ENCODE peak calls at places on chromosomes 5 and 9, in five cellular contexts. One of them, this sample, is unnamed.
A peak's percentile ranks its signal among the peaks of the same experiment; 100 is the strongest.

GRCh38 chr9:72592501-72593403 is 71.3 kb downstream of the TMC1 start:
- DNase-seq in HepG2: peak; percentile 30
- DNase-seq in GM12878: peak; percentile 23
- DNase-seq in K562: peak; percentile 47
- DNase-seq in IMR-90: peak; percentile 72
- DNase-seq in this sample: peak; percentile 50

GRCh38 chr9:127703289-127703946 is 3.4 kb upstream of the CFAP157 start:
- DNase-seq in HepG2: no peak
- DNase-seq in GM12878: no peak
- DNase-seq in K562: no peak
- DNase-seq in IMR-90: no peak
- DNase-seq in this sample: no peak

GRCh38 chr5:124661317-124662141 is 84.9 kb downstream of the ZNF608 start:
- DNase-seq in HepG2: peak; percentile 99
- DNase-seq in GM12878: no peak
- DNase-seq in K562: peak; percentile 18
- DNase-seq in IMR-90: peak; percentile 92
- DNase-seq in this sample: no peak

GRCh38 chr9:121876658-121877271 is 216.3 kb downstream of the TTLL11 start:
- DNase-seq in HepG2: no peak
- DNase-seq in GM12878: no peak
- DNase-seq in K562: no peak
- DNase-seq in IMR-90: peak; percentile 89
- DNase-seq in this sample: no peak

GRCh38 chr9:81801190-81801589 is 111.8 kb upstream of the TLE1 start:
- DNase-seq in HepG2: no peak
- DNase-seq in GM12878: no peak
- DNase-seq in K562: no peak
- DNase-seq in IMR-90: peak; percentile 51
- DNase-seq in this sample: no peak

GRCh38 chr9:36731068-36731467 is 158.4 kb downstream of the MELK start:
- DNase-seq in HepG2: no peak
- DNase-seq in GM12878: no peak
- DNase-seq in K562: no peak
- DNase-seq in IMR-90: no peak
- DNase-seq in this sample: no peak

GRCh38 chr9:81456431-81456970 is 232.8 kb downstream of the TLE1 start:
- DNase-seq in HepG2: no peak
- DNase-seq in GM12878: no peak
- DNase-seq in K562: no peak
- DNase-seq in IMR-90: peak; percentile 73
- DNase-seq in this sample: no peak

GRCh38 chr5:159010611-159011497 is 88.9 kb downstream of the EBF1 start:
- DNase-seq in HepG2: no peak
- DNase-seq in GM12878: peak; percentile 84
- DNase-seq in K562: no peak
- DNase-seq in IMR-90: no peak
- DNase-seq in this sample: peak; percentile 14

GRCh38 chr5:154538492-154538891 is 60.5 kb upstream of the HAND1 start:
- DNase-seq in HepG2: no peak
- DNase-seq in GM12878: no peak
- DNase-seq in K562: no peak
- DNase-seq in IMR-90: no peak
- DNase-seq in this sample: no peak

GRCh38 chr5:125826214-125826613 is 597.0 kb upstream of the GRAMD2B start:
- DNase-seq in HepG2: no peak
- DNase-seq in GM12878: no peak
- DNase-seq in K562: no peak
- DNase-seq in IMR-90: no peak
- DNase-seq in this sample: no peak

GRCh38 chr9:13755551-13755950 is 476.1 kb upstream of the MPDZ start:
- DNase-seq in HepG2: no peak
- DNase-seq in GM12878: no peak
- DNase-seq in K562: no peak
- DNase-seq in IMR-90: no peak
- DNase-seq in this sample: no peak

GRCh38 chr9:13750061-13750460 is 470.6 kb upstream of the MPDZ start:
- DNase-seq in HepG2: no peak
- DNase-seq in GM12878: no peak
- DNase-seq in K562: no peak
- DNase-seq in IMR-90: peak; percentile 94
- DNase-seq in this sample: no peak

GRCh38 chr9:13750639-13751038 is 471.1 kb upstream of the MPDZ start:
- DNase-seq in HepG2: no peak
- DNase-seq in GM12878: no peak
- DNase-seq in K562: no peak
- DNase-seq in IMR-90: no peak
- DNase-seq in this sample: no peak
- TF ChIP-seq MXI1 in HepG2: no peak
- TF ChIP-seq MXI1 in GM12878: no peak
- TF ChIP-seq MXI1 in K562: no peak
- TF ChIP-seq MXI1 in IMR-90: no peak
- TF ChIP-seq MXI1 in this sample: no peak

DNA sequence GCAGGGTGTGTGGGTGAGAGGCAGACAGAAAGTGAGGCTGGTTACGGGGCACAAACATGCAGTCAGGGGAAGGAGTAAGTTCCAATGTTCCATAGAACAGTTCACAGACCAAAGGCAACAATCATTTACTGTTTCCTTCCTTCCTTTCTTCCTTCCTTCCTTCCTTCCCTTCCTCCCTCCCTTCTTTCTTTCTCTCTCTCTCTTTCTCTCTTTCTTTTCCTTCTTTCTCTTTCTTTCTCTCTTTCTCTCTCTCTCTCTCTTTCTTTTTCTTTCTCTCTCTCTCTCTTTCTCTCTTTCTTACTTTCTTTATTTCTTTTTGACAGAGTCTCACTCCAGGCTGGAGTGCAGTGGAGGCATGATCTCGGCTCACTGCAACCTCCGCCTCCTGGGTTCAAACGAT is 125.8 kb upstream of the LPCAT1 start:
- DNase-seq in HepG2: no peak
- DNase-seq in GM12878: no peak
- DNase-seq in K562: no peak
- DNase-seq in IMR-90: no peak
- DNase-seq in this sample: no peak
- H3K4me1 ChIP-seq in HepG2: peaks cover 3% of the 10 kb centered on the region
- H3K4me1 ChIP-seq in GM12878: peaks cover 8% of the 10 kb centered on the region
- H3K4me1 ChIP-seq in K562: peaks cover 30% of the 10 kb centered on the region
- H3K4me1 ChIP-seq in IMR-90: no peaks in the 10 kb centered on the region
- H3K4me1 ChIP-seq in this sample: peaks cover 4% of the 10 kb centered on the region

DNA sequence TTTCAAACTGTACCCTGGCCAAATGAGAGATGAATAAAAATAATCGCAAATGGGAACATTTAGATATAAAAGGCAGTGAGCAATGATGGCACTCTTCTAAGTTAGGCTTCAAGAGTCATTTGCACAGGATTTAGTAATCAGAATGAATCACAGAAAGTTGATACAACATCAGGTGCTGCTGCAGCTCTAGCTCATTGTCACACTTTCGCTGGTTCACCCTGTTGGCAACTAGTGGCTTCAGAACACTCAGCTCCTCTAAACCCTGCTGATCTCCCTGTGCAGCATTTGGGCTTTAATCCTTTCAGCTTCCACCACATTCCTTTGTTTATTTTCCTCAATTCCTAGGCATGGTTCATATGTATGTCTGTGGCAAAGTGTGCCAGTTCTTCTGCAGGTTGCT is 2071.2 kb upstream of the CDH6 start:
- DNase-seq in HepG2: no peak
- DNase-seq in GM12878: no peak
- DNase-seq in K562: no peak
- DNase-seq in IMR-90: no peak
- DNase-seq in this sample: no peak
- TF ChIP-seq MXI1 in HepG2: no peak
- TF ChIP-seq MXI1 in GM12878: no peak
- TF ChIP-seq MXI1 in K562: no peak
- TF ChIP-seq MXI1 in IMR-90: no peak
- TF ChIP-seq MXI1 in this sample: no peak

GRCh38 chr9:14155237-14155636 is 158.7 kb downstream of the NFIB start:
- DNase-seq in HepG2: no peak
- DNase-seq in GM12878: no peak
- DNase-seq in K562: no peak
- DNase-seq in IMR-90: no peak
- DNase-seq in this sample: no peak

GRCh38 chr9:14159440-14160222 is 154.3 kb downstream of the NFIB start:
- DNase-seq in HepG2: no peak
- DNase-seq in GM12878: no peak
- DNase-seq in K562: no peak
- DNase-seq in IMR-90: peak; percentile 30
- DNase-seq in this sample: no peak

GRCh38 chr9:14158911-14159310 is 155.0 kb downstream of the NFIB start:
- DNase-seq in HepG2: no peak
- DNase-seq in GM12878: no peak
- DNase-seq in K562: no peak
- DNase-seq in IMR-90: peak; percentile 79
- DNase-seq in this sample: no peak

GRCh38 chr9:14156046-14156445 is 157.9 kb downstream of the NFIB start:
- DNase-seq in HepG2: no peak
- DNase-seq in GM12878: peak; percentile 37
- DNase-seq in K562: no peak
- DNase-seq in IMR-90: no peak
- DNase-seq in this sample: no peak

GRCh38 chr9:14158136-14158781 is 155.7 kb downstream of the NFIB start:
- DNase-seq in HepG2: no peak
- DNase-seq in GM12878: no peak
- DNase-seq in K562: no peak
- DNase-seq in IMR-90: no peak
- DNase-seq in this sample: no peak
- H3K4me1 ChIP-seq in HepG2: no peaks in the 10 kb centered on the region
- H3K4me1 ChIP-seq in GM12878: peaks cover 4% of the 10 kb centered on the region
- H3K4me1 ChIP-seq in K562: no peaks in the 10 kb centered on the region
- H3K4me1 ChIP-seq in IMR-90: no peaks in the 10 kb centered on the region
- H3K4me1 ChIP-seq in this sample: peaks cover 12% of the 10 kb centered on the region

GRCh38 chr9:93225892-93226291 is 42.0 kb downstream of the WNK2 start:
- DNase-seq in HepG2: no peak
- DNase-seq in GM12878: no peak
- DNase-seq in K562: no peak
- DNase-seq in IMR-90: no peak
- DNase-seq in this sample: no peak

GRCh38 chr9:93225417-93225816 is 41.5 kb downstream of the WNK2 start:
- DNase-seq in HepG2: no peak
- DNase-seq in GM12878: no peak
- DNase-seq in K562: no peak
- DNase-seq in IMR-90: no peak
- DNase-seq in this sample: no peak

GRCh38 chr9:93224591-93224990 is 40.7 kb downstream of the WNK2 start:
- DNase-seq in HepG2: peak; percentile 53
- DNase-seq in GM12878: no peak
- DNase-seq in K562: no peak
- DNase-seq in IMR-90: no peak
- DNase-seq in this sample: no peak

GRCh38 chr9:93220627-93221425 is 36.9 kb downstream of the WNK2 start:
- DNase-seq in HepG2: no peak
- DNase-seq in GM12878: no peak
- DNase-seq in K562: no peak
- DNase-seq in IMR-90: no peak
- DNase-seq in this sample: no peak

DNA sequence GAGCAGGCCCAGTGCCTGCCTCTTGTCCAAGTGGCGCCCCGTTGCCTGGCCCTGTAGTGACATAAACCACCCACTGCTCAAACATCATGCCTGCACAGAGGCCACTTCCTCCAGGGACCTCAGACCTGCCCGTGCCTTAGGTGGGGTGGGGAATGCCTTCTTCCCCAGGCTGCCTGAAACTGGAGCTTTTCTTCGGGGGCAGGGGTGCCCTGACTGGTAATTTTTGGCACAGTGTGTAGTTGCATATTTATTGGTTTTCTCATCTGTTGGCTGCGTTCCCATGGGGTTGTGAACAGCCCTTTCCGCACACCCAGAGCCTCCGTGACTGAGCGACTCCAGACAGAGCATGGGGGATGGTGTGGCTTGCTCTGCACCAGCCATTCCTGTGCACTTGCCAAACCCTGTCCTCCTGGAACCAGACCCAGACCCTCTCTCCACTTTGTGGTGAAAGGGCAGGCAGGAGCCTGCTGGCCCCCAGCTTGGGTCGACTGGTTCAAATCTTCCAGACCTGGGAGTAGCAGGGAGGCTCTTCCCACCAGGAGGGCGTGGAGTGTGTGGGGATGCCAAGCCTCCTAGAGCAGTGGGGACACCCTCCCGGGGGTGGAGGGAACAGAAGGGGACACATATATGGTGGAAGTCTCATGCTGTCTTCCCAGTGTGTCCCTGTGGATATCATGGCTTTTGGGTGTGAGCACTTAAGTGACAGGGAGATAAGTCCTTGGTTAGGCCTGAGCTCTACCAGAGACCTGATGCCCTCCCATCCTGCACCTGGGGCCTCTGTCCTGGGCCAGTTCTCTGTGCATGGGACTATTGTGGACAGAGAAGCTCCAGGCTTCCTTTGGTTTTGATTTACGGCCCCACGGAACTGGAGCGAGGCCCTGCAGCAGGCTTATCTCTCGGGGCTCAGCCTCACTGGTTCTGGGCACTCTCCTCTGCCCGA is 39.6 kb downstream of the WNK2 start:
- DNase-seq in HepG2: no peak
- DNase-seq in GM12878: no peak
- DNase-seq in K562: no peak
- DNase-seq in IMR-90: peak; percentile 63
- DNase-seq in this sample: peak; percentile 81
- TF ChIP-seq MXI1 in HepG2: no peak
- TF ChIP-seq MXI1 in GM12878: no peak
- TF ChIP-seq MXI1 in K562: no peak
- TF ChIP-seq MXI1 in IMR-90: no peak
- TF ChIP-seq MXI1 in this sample: peak; percentile 39